ENCODE peak calls at places on chromosomes 13 and 19, in ten cellular contexts. One of them, this sample, is unnamed.

GRCh38 chr13:34357435-34358232 is 539.7 kb downstream of the RFC3 start:
- DNase-seq in A673: peak; percentile 45
- DNase-seq in PC-3: peak; percentile 88
- DNase-seq in ovary: no peak
- DNase-seq in HCT116: no peak
- DNase-seq in kidney: no peak
- DNase-seq in CD8-positive, alpha-beta T cell: no peak
- DNase-seq in heart right ventricle: no peak
- DNase-seq in Panc1: peak; percentile 18
- DNase-seq in lung: no peak
- DNase-seq in this sample: no peak

GRCh38 chr13:48808689-48809088 is 155.0 kb downstream of the CYSLTR2 start:
- DNase-seq in HCT116: no peak
- DNase-seq in PC-3: no peak
- DNase-seq in kidney: no peak
- DNase-seq in CD8-positive, alpha-beta T cell: no peak
- DNase-seq in ovary: no peak
- DNase-seq in A673: no peak
- DNase-seq in Panc1: no peak
- DNase-seq in heart right ventricle: no peak
- DNase-seq in lung: no peak
- DNase-seq in this sample: no peak

GRCh38 chr19:19524053-19524452 is 4.7 kb upstream of the YJEFN3 start:
- DNase-seq in lung: no peak
- DNase-seq in Panc1: no peak
- DNase-seq in PC-3: no peak
- DNase-seq in HCT116: no peak
- DNase-seq in ovary: no peak
- DNase-seq in kidney: no peak
- DNase-seq in CD8-positive, alpha-beta T cell: no peak
- DNase-seq in heart right ventricle: no peak
- DNase-seq in A673: no peak
- DNase-seq in this sample: no peak

GRCh38 chr13:30832845-30833332 is 73.2 kb upstream of the MEDAG start:
- DNase-seq in CD8-positive, alpha-beta T cell: no peak
- DNase-seq in Panc1: no peak
- DNase-seq in A673: peak; percentile 69
- DNase-seq in PC-3: peak; percentile 97
- DNase-seq in kidney: peak; percentile 97
- DNase-seq in HCT116: peak; percentile 95
- DNase-seq in lung: no peak
- DNase-seq in ovary: peak; percentile 56
- DNase-seq in heart right ventricle: no peak
- DNase-seq in this sample: no peak

GRCh38 chr19:42201489-42202289 is 15.8 kb downstream of the DEDD2 start:
- DNase-seq in CD8-positive, alpha-beta T cell: peak; percentile 64
- DNase-seq in PC-3: no peak
- DNase-seq in lung: peak; percentile 52
- DNase-seq in HCT116: no peak
- DNase-seq in Panc1: no peak
- DNase-seq in ovary: no peak
- DNase-seq in kidney: peak; percentile 70
- DNase-seq in A673: no peak
- DNase-seq in heart right ventricle: no peak
- DNase-seq in this sample: no peak

GRCh38 chr13:28558126-28558525 is 63.2 kb upstream of the FLT1 start:
- DNase-seq in A673: peak; percentile 83
- DNase-seq in CD8-positive, alpha-beta T cell: no peak
- DNase-seq in Panc1: no peak
- DNase-seq in PC-3: no peak
- DNase-seq in heart right ventricle: no peak
- DNase-seq in kidney: no peak
- DNase-seq in HCT116: no peak
- DNase-seq in lung: no peak
- DNase-seq in ovary: no peak
- DNase-seq in this sample: peak; percentile 96

GRCh38 chr13:27559714-27560113 is 60.6 kb downstream of the LNX2 start:
- DNase-seq in PC-3: no peak
- DNase-seq in heart right ventricle: no peak
- DNase-seq in CD8-positive, alpha-beta T cell: no peak
- DNase-seq in lung: no peak
- DNase-seq in ovary: no peak
- DNase-seq in Panc1: no peak
- DNase-seq in A673: no peak
- DNase-seq in HCT116: no peak
- DNase-seq in kidney: no peak
- DNase-seq in this sample: no peak

GRCh38 chr19:11451942-11452813 is 16.7 kb downstream of the PRKCSH start:
- DNase-seq in heart right ventricle: no peak
- DNase-seq in CD8-positive, alpha-beta T cell: no peak
- DNase-seq in ovary: no peak
- DNase-seq in PC-3: no peak
- DNase-seq in kidney: no peak
- DNase-seq in lung: no peak
- DNase-seq in HCT116: no peak
- DNase-seq in Panc1: no peak
- DNase-seq in A673: peak; percentile 40
- DNase-seq in this sample: no peak

GRCh38 chr13:100848304-100848703 is 173.7 kb upstream of the TMTC4 start:
- DNase-seq in HCT116: no peak
- DNase-seq in A673: peak; percentile 26
- DNase-seq in Panc1: no peak
- DNase-seq in ovary: no peak
- DNase-seq in PC-3: no peak
- DNase-seq in CD8-positive, alpha-beta T cell: no peak
- DNase-seq in heart right ventricle: no peak
- DNase-seq in lung: no peak
- DNase-seq in kidney: no peak
- DNase-seq in this sample: no peak

GRCh38 chr19:14497347-14497921 is 1.5 kb upstream of the GIPC1 start:
- DNase-seq in A673: no peak
- DNase-seq in lung: no peak
- DNase-seq in CD8-positive, alpha-beta T cell: no peak
- DNase-seq in heart right ventricle: no peak
- DNase-seq in kidney: no peak
- DNase-seq in ovary: no peak
- DNase-seq in HCT116: no peak
- DNase-seq in PC-3: peak; percentile 50
- DNase-seq in Panc1: no peak
- DNase-seq in this sample: no peak

GRCh38 chr19:48123907-48124675 is 13.5 kb upstream of the PLA2G4C start:
- DNase-seq in PC-3: peak; percentile 84
- DNase-seq in heart right ventricle: no peak
- DNase-seq in kidney: no peak
- DNase-seq in A673: peak; percentile 70
- DNase-seq in CD8-positive, alpha-beta T cell: no peak
- DNase-seq in ovary: no peak
- DNase-seq in Panc1: no peak
- DNase-seq in HCT116: peak; percentile 39
- DNase-seq in lung: no peak
- DNase-seq in this sample: peak; percentile 38

DNA sequence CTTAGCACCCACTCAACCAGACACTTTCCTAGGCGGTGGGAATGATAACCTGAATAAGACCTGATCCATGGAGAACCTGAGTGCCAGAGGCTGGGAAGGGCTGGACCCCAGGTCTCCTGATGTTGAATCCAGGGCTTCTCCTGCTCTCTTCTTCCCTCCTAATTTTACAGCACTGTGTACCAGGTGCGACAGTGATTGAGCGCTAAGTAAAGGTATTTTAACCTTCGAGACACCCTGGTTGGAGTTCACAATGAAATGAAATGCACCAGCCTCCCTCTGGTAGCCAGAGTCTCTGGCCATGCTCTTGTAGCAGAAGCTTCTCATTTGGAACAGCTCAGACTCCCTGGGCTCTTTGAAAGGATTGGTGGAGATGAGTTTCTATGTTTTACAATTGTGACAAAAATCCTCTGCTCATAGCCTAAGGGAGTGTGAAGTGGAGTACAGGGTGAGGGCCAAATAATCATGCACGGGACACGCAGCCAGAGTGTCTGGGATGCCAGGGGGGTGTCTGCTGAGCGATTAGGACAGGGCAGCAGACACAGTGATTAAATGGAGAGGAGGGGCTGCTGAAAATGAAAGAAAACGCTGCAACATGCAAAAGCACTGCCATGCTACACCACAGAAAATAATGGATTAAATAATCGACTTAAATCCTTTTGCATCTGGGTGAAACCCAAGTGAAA is 83.7 kb downstream of the FAM216B start:
- DNase-seq in lung: no peak
- DNase-seq in CD8-positive, alpha-beta T cell: no peak
- DNase-seq in ovary: no peak
- DNase-seq in heart right ventricle: no peak
- DNase-seq in HCT116: no peak
- DNase-seq in PC-3: no peak
- DNase-seq in kidney: no peak
- DNase-seq in Panc1: no peak
- DNase-seq in A673: no peak
- DNase-seq in this sample: no peak
- H3K4me3 ChIP-seq in lung: no peak overlapping the region
- H3K4me3 ChIP-seq in CD8-positive, alpha-beta T cell: no peak overlapping the region
- H3K4me3 ChIP-seq in ovary: no peak overlapping the region
- H3K4me3 ChIP-seq in heart right ventricle: no peak overlapping the region
- H3K4me3 ChIP-seq in HCT116: no peak overlapping the region
- H3K4me3 ChIP-seq in PC-3: no peak overlapping the region
- H3K4me3 ChIP-seq in kidney: no peak overlapping the region
- H3K4me3 ChIP-seq in Panc1: no peak overlapping the region
- H3K4me3 ChIP-seq in A673: no peak overlapping the region
- H3K4me3 ChIP-seq in this sample: peak overlapping the region; percentile 8

DNA sequence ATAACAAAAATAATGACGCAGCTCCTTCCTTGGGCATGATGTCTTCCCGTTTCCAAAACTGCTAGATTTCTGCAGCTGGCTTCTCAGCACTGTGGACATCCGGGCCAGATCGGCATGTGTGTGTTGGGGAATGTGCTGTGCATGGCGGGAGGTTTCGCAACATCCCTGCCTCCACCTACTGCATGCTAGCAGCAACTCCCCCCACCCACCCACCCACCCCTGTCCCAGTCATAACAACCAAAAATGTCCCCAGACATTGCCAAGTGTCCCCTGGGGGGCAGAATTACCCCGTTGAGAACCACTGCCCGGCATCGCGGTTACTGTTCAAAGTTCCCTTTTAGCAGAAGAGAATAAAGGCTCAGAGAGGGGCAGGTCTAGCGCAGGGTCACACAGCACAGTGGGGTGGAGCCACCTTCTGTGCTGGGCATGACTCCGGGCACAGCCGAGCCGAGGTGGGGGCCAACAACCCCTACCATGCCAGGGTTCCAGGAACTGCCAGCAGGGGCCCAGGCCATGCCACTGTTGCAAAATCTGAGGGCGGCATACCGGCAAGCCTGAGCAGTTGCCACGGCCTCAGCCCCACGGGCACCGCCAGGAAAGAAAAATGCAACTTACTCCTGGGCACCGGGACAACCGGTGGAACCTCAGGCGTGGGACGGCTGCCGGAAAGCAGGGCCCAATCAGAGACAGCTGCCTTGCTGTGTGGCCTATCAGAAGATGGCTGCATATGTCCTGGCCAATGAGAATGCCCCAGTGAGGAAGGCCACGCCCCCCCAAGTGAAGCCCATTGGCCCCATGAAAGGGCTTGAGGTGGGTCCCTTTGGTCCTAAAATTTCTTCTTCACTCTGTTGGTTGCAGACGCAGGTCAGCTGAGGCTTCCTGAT is 22.5 kb upstream of the NFIC start:
- DNase-seq in Panc1: no peak
- DNase-seq in A673: peak; percentile 93
- DNase-seq in CD8-positive, alpha-beta T cell: no peak
- DNase-seq in ovary: peak; percentile 91
- DNase-seq in heart right ventricle: peak; percentile 77
- DNase-seq in lung: peak; percentile 89
- DNase-seq in HCT116: peak; percentile 87
- DNase-seq in PC-3: peak; percentile 89
- DNase-seq in kidney: peak; percentile 95
- DNase-seq in this sample: peak; percentile 46
- TF ChIP-seq CTCF in Panc1: no peak
- TF ChIP-seq CTCF in A673: no peak
- TF ChIP-seq CTCF in CD8-positive, alpha-beta T cell: no peak
- TF ChIP-seq CTCF in ovary: no peak
- TF ChIP-seq CTCF in heart right ventricle: no peak
- TF ChIP-seq CTCF in lung: no peak
- TF ChIP-seq CTCF in HCT116: no peak
- TF ChIP-seq CTCF in PC-3: no peak
- TF ChIP-seq CTCF in kidney: no peak
- TF ChIP-seq CTCF in this sample: no peak

DNA sequence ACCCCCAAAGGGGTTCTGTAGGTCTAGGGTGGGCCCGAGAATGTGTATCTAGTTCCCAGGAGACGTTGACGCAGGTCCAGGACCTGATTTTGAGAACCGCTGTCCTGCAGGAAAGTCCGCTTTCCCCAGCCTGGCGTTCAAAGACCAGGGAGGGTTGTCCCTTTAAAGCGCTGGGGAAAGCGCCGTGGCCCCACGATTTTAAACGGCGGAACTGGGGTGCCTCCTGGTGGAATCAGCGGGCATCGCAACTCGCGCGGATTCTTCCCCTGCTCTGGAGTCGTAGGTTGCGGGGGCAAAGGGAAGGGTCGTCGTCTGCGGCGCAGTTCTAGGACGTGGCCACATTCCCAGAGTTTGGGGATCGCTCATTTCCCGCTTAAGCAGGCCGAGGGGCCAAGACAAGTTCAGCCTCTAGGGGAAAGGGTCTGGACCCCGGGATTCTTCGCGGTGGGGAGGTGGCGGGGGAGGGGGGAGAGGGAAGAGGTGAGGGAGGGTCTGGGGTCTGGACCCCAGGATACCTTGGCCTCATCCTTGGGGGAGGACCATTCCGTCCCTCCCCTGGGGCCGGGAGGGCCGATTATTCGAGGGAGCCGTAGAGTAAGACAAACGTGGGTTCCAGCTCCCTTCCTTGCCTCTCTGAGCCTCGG is 7.7 kb downstream of the PNMA8B start:
- DNase-seq in heart right ventricle: peak; percentile 71
- DNase-seq in HCT116: peak; percentile 29
- DNase-seq in PC-3: peak; percentile 69
- DNase-seq in ovary: peak; percentile 91
- DNase-seq in A673: peak; percentile 83
- DNase-seq in CD8-positive, alpha-beta T cell: peak; percentile 86
- DNase-seq in Panc1: peak; percentile 27
- DNase-seq in lung: peak; percentile 75
- DNase-seq in kidney: peak; percentile 90
- DNase-seq in this sample: no peak
- H3K36me3 ChIP-seq in heart right ventricle: no peaks in the 10 kb centered on the region
- H3K36me3 ChIP-seq in HCT116: no peaks in the 10 kb centered on the region
- H3K36me3 ChIP-seq in PC-3: no peaks in the 10 kb centered on the region
- H3K36me3 ChIP-seq in ovary: no peaks in the 10 kb centered on the region
- H3K36me3 ChIP-seq in A673: no peaks in the 10 kb centered on the region
- H3K36me3 ChIP-seq in CD8-positive, alpha-beta T cell: no peaks in the 10 kb centered on the region
- H3K36me3 ChIP-seq in Panc1: no peaks in the 10 kb centered on the region
- H3K36me3 ChIP-seq in lung: no peaks in the 10 kb centered on the region
- H3K36me3 ChIP-seq in kidney: no peaks in the 10 kb centered on the region
- H3K36me3 ChIP-seq in this sample: no peaks in the 10 kb centered on the region

GRCh38 chr19:30386551-30387143 is 14.5 kb downstream of the ZNF536 start:
- DNase-seq in CD8-positive, alpha-beta T cell: no peak
- DNase-seq in heart right ventricle: no peak
- DNase-seq in PC-3: no peak
- DNase-seq in ovary: no peak
- DNase-seq in Panc1: no peak
- DNase-seq in A673: no peak
- DNase-seq in kidney: no peak
- DNase-seq in HCT116: no peak
- DNase-seq in lung: no peak
- DNase-seq in this sample: no peak
- H3K4me3 ChIP-seq in CD8-positive, alpha-beta T cell: no peak overlapping the region
- H3K4me3 ChIP-seq in heart right ventricle: no peak overlapping the region
- H3K4me3 ChIP-seq in PC-3: no peak overlapping the region
- H3K4me3 ChIP-seq in ovary: no peak overlapping the region
- H3K4me3 ChIP-seq in Panc1: no peak overlapping the region
- H3K4me3 ChIP-seq in A673: no peak overlapping the region
- H3K4me3 ChIP-seq in kidney: no peak overlapping the region
- H3K4me3 ChIP-seq in HCT116: no peak overlapping the region
- H3K4me3 ChIP-seq in lung: no peak overlapping the region
- H3K4me3 ChIP-seq in this sample: no peak overlapping the region